ENCODE peak calls at places on chromosomes 6 and 20, in four cellular contexts. L, F, I and Z are unnamed samples.

GRCh38 chr20:17616480-17617211 is 46.8 kb downstream of the DSTN start:
- DNase-seq in L (no peak), I (peak), F (no peak), Z (no peak)

GRCh38 chr6:169984181-169985120 is 233.0 kb downstream of the ERMARD start:
- DNase-seq in F (no peak), I (no peak), L (no peak), Z (no peak)

GRCh38 chr6:10312445-10312844 is 102.4 kb downstream of the TFAP2A start:
- DNase-seq in I (no peak), F (no peak), L (no peak), Z (no peak)

GRCh38 chr6:89993411-89993810 is 99.1 kb downstream of the GJA10 start:
- DNase-seq in I (no peak), L (no peak), F (no peak), Z (no peak)

GRCh38 chr6:80341330-80341729 is 234.9 kb downstream of the BCKDHB start:
- DNase-seq in L (no peak), F (no peak), I (no peak), Z (no peak)

GRCh38 chr6:145015739-145016558 is 719.4 kb downstream of the EPM2A start:
- DNase-seq in L (no peak), I (no peak), F (no peak), Z (peak)

GRCh38 chr6:47741807-47742206 is 40.0 kb upstream of the OPN5 start:
- DNase-seq in F (no peak), I (no peak), L (no peak), Z (no peak)

GRCh38 chr20:56755201-56755600 is 126.1 kb downstream of the TFAP2C start:
- DNase-seq in I (no peak), F (no peak), L (no peak), Z (no peak)

GRCh38 chr6:41042167-41042566 is at the start of gene TSPO2:
- DNase-seq in F (no peak), I (no peak), L (no peak), Z (no peak)

GRCh38 chr20:32972181-32973076 is 31.8 kb downstream of the SUN5 start:
- DNase-seq in L (no peak), I (no peak), F (no peak), Z (peak)
- TF ChIP-seq USF1 in L (no peak), I (no peak), F (peak), Z (peak)

GRCh38 chr6:30942338-30943060 is 1.7 kb downstream of the MUCL3 start:
- DNase-seq in F (peak), I (peak), L (peak), Z (no peak)
- TF ChIP-seq USF1 in F (no peak), I (no peak), L (no peak), Z (no peak)

GRCh38 chr6:148617522-148617921 is 129.3 kb upstream of the UST start:
- DNase-seq in I (no peak), L (no peak), F (no peak), Z (no peak)
- TF ChIP-seq USF1 in I (no peak), L (no peak), F (no peak), Z (no peak)

GRCh38 chr6:100730001-100730400 is 151.1 kb downstream of the ASCC3 start:
- DNase-seq in I (no peak), L (no peak), F (no peak), Z (no peak)
- TF ChIP-seq USF1 in I (no peak), L (no peak), F (no peak), Z (no peak)

DNA sequence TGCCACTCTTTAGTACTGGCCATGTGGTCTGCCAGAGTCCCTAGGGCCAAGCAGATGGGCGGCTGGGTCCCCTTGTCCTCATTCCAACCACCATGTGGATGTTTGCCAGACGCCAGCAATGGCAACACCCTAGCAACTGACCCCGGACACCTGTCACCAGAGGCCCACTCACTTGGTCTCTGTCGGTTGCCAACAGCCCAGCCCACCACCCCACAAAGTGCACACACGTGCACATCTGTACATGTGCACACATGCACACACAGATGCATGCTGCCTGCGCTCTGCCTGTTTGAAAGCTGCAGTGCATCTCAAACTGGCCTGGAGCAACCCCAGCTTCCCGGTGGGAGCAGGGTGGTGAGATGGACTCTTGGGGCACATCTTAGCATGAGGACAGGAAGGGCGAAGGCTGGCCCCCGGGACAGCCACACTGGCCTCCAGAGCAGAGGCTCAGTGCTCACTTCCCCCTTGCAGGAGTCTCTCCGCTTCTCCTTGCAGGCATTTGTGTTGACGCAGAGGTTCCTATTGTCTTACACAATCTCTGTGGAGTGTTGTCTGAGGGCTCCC is 53.9 kb downstream of the PSMG4 start:
- DNase-seq in L (peak), I (peak), F (no peak), Z (no peak)
- TF ChIP-seq USF1 in L (no peak), I (no peak), F (no peak), Z (no peak)

GRCh38 chr6:52724041-52724405 is 39.3 kb downstream of the GSTA2 start:
- DNase-seq in L (no peak), I (no peak), F (no peak), Z (no peak)
- TF ChIP-seq USF1 in L (no peak), I (no peak), F (no peak), Z (no peak)